ENCODE peak calls at places on chromosomes 6 and 20, in four cellular contexts. T is prostate gland, R is mammary epithelial cell, B is pancreas. P is an unnamed sample.

GRCh38 chr6:116536216-116536621 is 9.3 kb downstream of the TRAPPC3L start:
- DNase-seq in T (peak; percentile 33), R (peak; percentile 89), B (no peak), P (no peak)

GRCh38 chr6:155850408-155850841 is 394.8 kb upstream of the NOX3 start:
- DNase-seq in T (no peak), R (peak; percentile 39), B (no peak), P (no peak)

GRCh38 chr6:158688860-158689259 is 39.0 kb downstream of the SYTL3 start:
- DNase-seq in T (no peak), R (peak; percentile 49), B (no peak), P (no peak)

GRCh38 chr6:20846602-20847028 is 312.4 kb downstream of the CDKAL1 start:
- DNase-seq in T (no peak), R (no peak), B (no peak), P (no peak)

GRCh38 chr20:37615507-37616425 is 78.1 kb upstream of the CTNNBL1 start:
- DNase-seq in T (peak; percentile 21), R (peak; percentile 16), B (peak; percentile 30), P (no peak)

GRCh38 chr20:39342463-39342862 is 380.3 kb downstream of the DHX35 start:
- DNase-seq in T (no peak), R (no peak), B (no peak), P (no peak)

GRCh38 chr6:168035098-168035660 is 37.7 kb downstream of the KIF25 start:
- DNase-seq in T (peak; percentile 24), R (no peak), B (peak; percentile 56), P (peak; percentile 77)

GRCh38 chr20:44264287-44264686 is 17.2 kb downstream of the GDAP1L1 start:
- DNase-seq in T (no peak), R (peak; percentile 9), B (no peak), P (no peak)

GRCh38 chr20:35085477-35086225 is 7.0 kb downstream of the TRPC4AP start:
- DNase-seq in T (no peak), R (no peak), B (no peak), P (no peak)

GRCh38 chr6:148577687-148578488 is 168.9 kb upstream of the UST start:
- DNase-seq in T (peak; percentile 66), R (peak; percentile 53), B (peak; percentile 64), P (peak; percentile 71)

GRCh38 chr20:14830466-14830865 is 493.1 kb upstream of the FLRT3 start:
- DNase-seq in T (no peak), R (no peak), B (no peak), P (no peak)

GRCh38 chr20:417801-418342 is 9.8 kb downstream of the RBCK1 start:
- DNase-seq in T (no peak), R (no peak), B (no peak), P (no peak)

GRCh38 chr6:100173211-100173610 is 179.2 kb upstream of the MCHR2 start:
- DNase-seq in T (no peak), R (no peak), B (no peak), P (no peak)

GRCh38 chr6:1552296-1552761 is 57.4 kb upstream of the FOXC1 start:
- DNase-seq in T (no peak), R (peak; percentile 21), B (no peak), P (peak; percentile 68)

GRCh38 chr6:31351734-31352496 is 5.1 kb downstream of the HLA-B start:
- DNase-seq in T (no peak), R (no peak), B (no peak), P (no peak)

GRCh38 chr6:170091000-170091638 is 199.8 kb downstream of the DLL1 start:
- DNase-seq in T (no peak), R (no peak), B (no peak), P (peak; percentile 51)

GRCh38 chr20:50552979-50553378 is 42.8 kb downstream of the PTPN1 start:
- DNase-seq in T (no peak), R (no peak), B (no peak), P (no peak)

GRCh38 chr20:1294497-1294896 is 28.4 kb downstream of the SNPH start:
- DNase-seq in T (no peak), R (no peak), B (no peak), P (no peak)

GRCh38 chr20:33539129-33539528 is 49.2 kb downstream of the CBFA2T2 start:
- DNase-seq in T (peak; percentile 42), R (no peak), B (no peak), P (no peak)

GRCh38 chr20:41696428-41696827 is 78.3 kb upstream of the CHD6 start:
- DNase-seq in T (no peak), R (no peak), B (no peak), P (no peak)

GRCh38 chr20:44118185-44119034 is 68.6 kb downstream of the JPH2 start:
- DNase-seq in T (no peak), R (no peak), B (no peak), P (peak; percentile 65)

GRCh38 chr6:13364842-13365241 is 36.5 kb upstream of the TBC1D7 start:
- DNase-seq in T (no peak), R (no peak), B (no peak), P (peak; percentile 56)

GRCh38 chr6:36504982-36505381 is 42.3 kb downstream of the STK38 start:
- DNase-seq in T (no peak), R (peak; percentile 63), B (no peak), P (no peak)

GRCh38 chr6:164612731-164613130 is 696.7 kb downstream of the C6orf118 start:
- DNase-seq in T (no peak), R (no peak), B (no peak), P (no peak)

GRCh38 chr20:41052742-41053419 is 24.3 kb downstream of the TOP1 start:
- DNase-seq in T (no peak), R (no peak), B (no peak), P (no peak)

GRCh38 chr20:63979221-63979548 is 257 bp downstream of the SAMD10 start:
- DNase-seq in T (no peak), R (no peak), B (no peak), P (no peak)

GRCh38 chr6:106560966-106561740 is 68.1 kb downstream of the RTN4IP1 start:
- DNase-seq in T (no peak), R (peak; percentile 60), B (no peak), P (no peak)

GRCh38 chr6:49030621-49031020 is 432.4 kb downstream of the MMUT start:
- DNase-seq in T (no peak), R (peak; percentile 69), B (no peak), P (no peak)

GRCh38 chr20:62339647-62340062 is 27.5 kb downstream of the LAMA5 start:
- DNase-seq in T (no peak), R (no peak), B (no peak), P (peak; percentile 17)

GRCh38 chr6:3408665-3409064 is 48.2 kb downstream of the SLC22A23 start:
- DNase-seq in T (no peak), R (no peak), B (no peak), P (no peak)
- H3K27ac ChIP-seq in T (no peak overlapping the region), R (no peak overlapping the region), B (no peak overlapping the region), P (no peak overlapping the region)

GRCh38 chr6:26028212-26028752 is 58.9 kb upstream of the HFE start:
- DNase-seq in T (no peak), R (no peak), B (no peak), P (no peak)
- H3K4me1 ChIP-seq in T (no peaks in the 10 kb centered on the region), R (peaks cover 34% of the 10 kb centered on the region), B (peaks cover 6% of the 10 kb centered on the region), P (peaks cover 23% of the 10 kb centered on the region)

GRCh38 chr6:134111062-134111677 is 58.7 kb upstream of the SLC2A12 start:
- DNase-seq in T (no peak), R (peak; percentile 52), B (no peak), P (no peak)
- H3K27ac ChIP-seq in T (no peak overlapping the region), R (no peak overlapping the region), B (no peak overlapping the region), P (no peak overlapping the region)

GRCh38 chr6:140854363-140854762 is 1278.4 kb upstream of the GJE1 start:
- DNase-seq in T (no peak), R (no peak), B (no peak), P (no peak)
- H3K4me1 ChIP-seq in T (no peaks in the 10 kb centered on the region), R (peaks cover 12% of the 10 kb centered on the region), B (no peaks in the 10 kb centered on the region), P (no peaks in the 10 kb centered on the region)

DNA sequence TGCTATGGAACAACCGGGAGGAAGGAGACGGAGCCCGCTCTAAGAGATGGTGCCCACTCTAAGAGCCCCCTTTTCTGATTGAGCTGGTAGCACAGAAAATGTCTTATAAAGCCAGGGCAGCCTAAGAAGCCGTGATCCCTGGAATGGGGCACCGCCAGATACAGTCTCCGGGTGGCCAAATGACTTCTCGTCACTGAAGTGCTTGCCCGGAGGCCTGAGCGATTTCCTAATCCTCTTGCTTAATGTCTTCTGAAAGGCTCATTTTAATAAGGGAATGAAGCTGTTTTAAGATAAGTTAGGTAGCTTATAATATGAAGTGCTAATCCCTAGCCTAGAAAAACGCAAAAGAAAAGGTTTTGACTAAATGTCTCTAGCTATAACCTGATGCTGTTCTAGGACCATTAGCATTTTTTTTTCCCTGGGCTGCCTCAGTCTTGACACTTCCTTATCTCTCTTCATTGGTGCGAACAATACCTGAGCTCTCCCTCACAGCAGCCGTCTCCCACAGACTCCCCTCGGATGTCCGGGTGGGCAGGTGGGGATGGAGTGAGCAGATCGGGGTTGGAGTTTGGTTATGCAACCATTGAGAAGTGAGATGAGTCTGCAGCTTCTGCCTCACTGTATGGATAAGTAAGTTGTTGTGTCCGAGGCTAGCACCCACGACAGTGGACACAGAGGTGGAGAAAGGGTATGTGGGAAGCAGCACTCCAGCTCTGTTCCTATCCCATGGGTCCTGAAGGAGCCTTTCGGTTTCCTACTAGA is 559.4 kb upstream of the AGPAT4 start:
- DNase-seq in T (no peak), R (no peak), B (no peak), P (no peak)
- H3K27ac ChIP-seq in T (no peak overlapping the region), R (no peak overlapping the region), B (no peak overlapping the region), P (no peak overlapping the region)

DNA sequence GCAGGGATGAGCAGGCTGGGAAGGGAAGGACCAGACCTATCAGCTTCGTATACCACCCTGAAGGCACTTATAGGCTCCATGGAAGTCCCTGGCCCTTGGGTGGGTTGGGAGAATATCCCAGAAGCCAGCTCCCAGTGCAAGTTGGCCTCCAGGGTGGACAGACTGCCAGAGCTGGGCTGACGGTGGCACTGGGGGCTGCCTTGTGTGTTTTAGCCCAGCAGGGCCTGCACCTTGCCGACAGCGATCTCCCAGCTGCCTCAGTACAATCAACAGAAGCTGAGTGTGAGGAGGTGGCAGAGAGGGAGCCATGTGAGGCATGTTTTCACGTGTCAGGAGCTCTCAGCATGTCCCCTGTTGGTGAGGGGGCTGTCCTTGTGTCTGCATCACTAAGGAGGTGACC is 159.5 kb downstream of the VEGFA start:
- DNase-seq in T (no peak), R (no peak), B (peak; percentile 2), P (no peak)
- H3K4me1 ChIP-seq in T (no peaks in the 10 kb centered on the region), R (peaks cover 26% of the 10 kb centered on the region), B (peaks cover 16% of the 10 kb centered on the region), P (no peaks in the 10 kb centered on the region)

P was measured in right lobe of liver.